ENCODE peak calls at places on chromosome 17, in eight cellular contexts. One of them, this sample, is unnamed.

GRCh38 chr17:82225368-82226029 is 3.3 kb upstream of the SLC16A3 start:
- DNase-seq in non-pigmented ciliary epithelial cell: no peak
- DNase-seq in SHP77: no peak
- DNase-seq in CD8-positive, alpha-beta memory T cell: no peak
- DNase-seq in NCI-H2081: no peak
- DNase-seq in stimulated activated CD4-positive, alpha-beta T cell treated with anti-CD3 and anti-CD28 coated beads, Interleukin-2, amount 100 ng/mL, for 48 hours: no peak
- DNase-seq in activated CD4-positive, alpha-beta T cell treated with anti-CD3 and anti-CD28 coated beads, Interleukin-2, amount 50 U/mL, for 4 hours: no peak
- DNase-seq in left cardiac atrium: peak
- DNase-seq in this sample: no peak

GRCh38 chr17:45451131-45451530 is 18.5 kb upstream of the ARHGAP27 start:
- DNase-seq in SHP77: no peak
- DNase-seq in stimulated activated CD4-positive, alpha-beta T cell treated with anti-CD3 and anti-CD28 coated beads, Interleukin-2, amount 100 ng/mL, for 48 hours: no peak
- DNase-seq in non-pigmented ciliary epithelial cell: no peak
- DNase-seq in activated CD4-positive, alpha-beta T cell treated with anti-CD3 and anti-CD28 coated beads, Interleukin-2, amount 50 U/mL, for 4 hours: no peak
- DNase-seq in NCI-H2081: no peak
- DNase-seq in left cardiac atrium: no peak
- DNase-seq in CD8-positive, alpha-beta memory T cell: no peak
- DNase-seq in this sample: no peak

GRCh38 chr17:83148317-83149044 is 69.1 kb downstream of the METRNL start:
- DNase-seq in SHP77: no peak
- DNase-seq in non-pigmented ciliary epithelial cell: no peak
- DNase-seq in left cardiac atrium: no peak
- DNase-seq in activated CD4-positive, alpha-beta T cell treated with anti-CD3 and anti-CD28 coated beads, Interleukin-2, amount 50 U/mL, for 4 hours: no peak
- DNase-seq in CD8-positive, alpha-beta memory T cell: no peak
- DNase-seq in stimulated activated CD4-positive, alpha-beta T cell treated with anti-CD3 and anti-CD28 coated beads, Interleukin-2, amount 100 ng/mL, for 48 hours: no peak
- DNase-seq in NCI-H2081: no peak
- DNase-seq in this sample: no peak

GRCh38 chr17:64095144-64095882 is 34.6 kb downstream of the ERN1 start:
- DNase-seq in activated CD4-positive, alpha-beta T cell treated with anti-CD3 and anti-CD28 coated beads, Interleukin-2, amount 50 U/mL, for 4 hours: no peak
- DNase-seq in CD8-positive, alpha-beta memory T cell: no peak
- DNase-seq in NCI-H2081: peak
- DNase-seq in stimulated activated CD4-positive, alpha-beta T cell treated with anti-CD3 and anti-CD28 coated beads, Interleukin-2, amount 100 ng/mL, for 48 hours: no peak
- DNase-seq in left cardiac atrium: no peak
- DNase-seq in SHP77: peak
- DNase-seq in non-pigmented ciliary epithelial cell: no peak
- DNase-seq in this sample: peak

GRCh38 chr17:83153681-83154310 is 74.4 kb downstream of the METRNL start:
- DNase-seq in left cardiac atrium: no peak
- DNase-seq in activated CD4-positive, alpha-beta T cell treated with anti-CD3 and anti-CD28 coated beads, Interleukin-2, amount 50 U/mL, for 4 hours: no peak
- DNase-seq in stimulated activated CD4-positive, alpha-beta T cell treated with anti-CD3 and anti-CD28 coated beads, Interleukin-2, amount 100 ng/mL, for 48 hours: no peak
- DNase-seq in non-pigmented ciliary epithelial cell: no peak
- DNase-seq in CD8-positive, alpha-beta memory T cell: no peak
- DNase-seq in NCI-H2081: no peak
- DNase-seq in SHP77: no peak
- DNase-seq in this sample: no peak

GRCh38 chr17:62652251-62653001 is 25.0 kb downstream of the MRC2 start:
- DNase-seq in non-pigmented ciliary epithelial cell: no peak
- DNase-seq in SHP77: peak
- DNase-seq in CD8-positive, alpha-beta memory T cell: peak
- DNase-seq in left cardiac atrium: peak
- DNase-seq in NCI-H2081: peak
- DNase-seq in activated CD4-positive, alpha-beta T cell treated with anti-CD3 and anti-CD28 coated beads, Interleukin-2, amount 50 U/mL, for 4 hours: peak
- DNase-seq in stimulated activated CD4-positive, alpha-beta T cell treated with anti-CD3 and anti-CD28 coated beads, Interleukin-2, amount 100 ng/mL, for 48 hours: peak
- DNase-seq in this sample: peak

GRCh38 chr17:66459811-66460270 is 157.4 kb downstream of the PRKCA start:
- DNase-seq in NCI-H2081: no peak
- DNase-seq in CD8-positive, alpha-beta memory T cell: no peak
- DNase-seq in stimulated activated CD4-positive, alpha-beta T cell treated with anti-CD3 and anti-CD28 coated beads, Interleukin-2, amount 100 ng/mL, for 48 hours: no peak
- DNase-seq in SHP77: no peak
- DNase-seq in non-pigmented ciliary epithelial cell: peak
- DNase-seq in activated CD4-positive, alpha-beta T cell treated with anti-CD3 and anti-CD28 coated beads, Interleukin-2, amount 50 U/mL, for 4 hours: no peak
- DNase-seq in left cardiac atrium: peak
- DNase-seq in this sample: no peak

GRCh38 chr17:31093866-31094599 is 744 bp upstream of the NF1 start:
- DNase-seq in non-pigmented ciliary epithelial cell: no peak
- DNase-seq in NCI-H2081: no peak
- DNase-seq in SHP77: no peak
- DNase-seq in left cardiac atrium: no peak
- DNase-seq in stimulated activated CD4-positive, alpha-beta T cell treated with anti-CD3 and anti-CD28 coated beads, Interleukin-2, amount 100 ng/mL, for 48 hours: no peak
- DNase-seq in CD8-positive, alpha-beta memory T cell: no peak
- DNase-seq in activated CD4-positive, alpha-beta T cell treated with anti-CD3 and anti-CD28 coated beads, Interleukin-2, amount 50 U/mL, for 4 hours: no peak
- DNase-seq in this sample: peak

GRCh38 chr17:38333635-38334295 is 10.0 kb downstream of the GPR179 start:
- DNase-seq in left cardiac atrium: no peak
- DNase-seq in SHP77: peak
- DNase-seq in NCI-H2081: peak
- DNase-seq in stimulated activated CD4-positive, alpha-beta T cell treated with anti-CD3 and anti-CD28 coated beads, Interleukin-2, amount 100 ng/mL, for 48 hours: peak
- DNase-seq in activated CD4-positive, alpha-beta T cell treated with anti-CD3 and anti-CD28 coated beads, Interleukin-2, amount 50 U/mL, for 4 hours: no peak
- DNase-seq in CD8-positive, alpha-beta memory T cell: peak
- DNase-seq in non-pigmented ciliary epithelial cell: no peak
- DNase-seq in this sample: peak

GRCh38 chr17:16406742-16407674 is 8.4 kb upstream of the TRPV2 start:
- DNase-seq in NCI-H2081: no peak
- DNase-seq in CD8-positive, alpha-beta memory T cell: no peak
- DNase-seq in left cardiac atrium: peak
- DNase-seq in stimulated activated CD4-positive, alpha-beta T cell treated with anti-CD3 and anti-CD28 coated beads, Interleukin-2, amount 100 ng/mL, for 48 hours: no peak
- DNase-seq in non-pigmented ciliary epithelial cell: no peak
- DNase-seq in SHP77: peak
- DNase-seq in activated CD4-positive, alpha-beta T cell treated with anti-CD3 and anti-CD28 coated beads, Interleukin-2, amount 50 U/mL, for 4 hours: no peak
- DNase-seq in this sample: peak

GRCh38 chr17:62860962-62861873 is 53.1 kb upstream of the MARCHF10 start:
- DNase-seq in CD8-positive, alpha-beta memory T cell: no peak
- DNase-seq in left cardiac atrium: no peak
- DNase-seq in SHP77: no peak
- DNase-seq in non-pigmented ciliary epithelial cell: no peak
- DNase-seq in NCI-H2081: no peak
- DNase-seq in activated CD4-positive, alpha-beta T cell treated with anti-CD3 and anti-CD28 coated beads, Interleukin-2, amount 50 U/mL, for 4 hours: no peak
- DNase-seq in stimulated activated CD4-positive, alpha-beta T cell treated with anti-CD3 and anti-CD28 coated beads, Interleukin-2, amount 100 ng/mL, for 48 hours: no peak
- DNase-seq in this sample: no peak

GRCh38 chr17:45342306-45342705 is 25.5 kb upstream of the MAP3K14 start:
- DNase-seq in stimulated activated CD4-positive, alpha-beta T cell treated with anti-CD3 and anti-CD28 coated beads, Interleukin-2, amount 100 ng/mL, for 48 hours: no peak
- DNase-seq in non-pigmented ciliary epithelial cell: no peak
- DNase-seq in CD8-positive, alpha-beta memory T cell: no peak
- DNase-seq in SHP77: no peak
- DNase-seq in activated CD4-positive, alpha-beta T cell treated with anti-CD3 and anti-CD28 coated beads, Interleukin-2, amount 50 U/mL, for 4 hours: no peak
- DNase-seq in left cardiac atrium: no peak
- DNase-seq in NCI-H2081: no peak
- DNase-seq in this sample: no peak